ENCODE peak calls at places on chromosomes 7 and 10, in six cellular contexts. Z is ovary, V is brain microvascular endothelial cell, L is stomach, H is IMR-90, F is Peyer's patch. D is an unnamed sample.
A peak's percentile ranks its signal among the peaks of the same experiment; 100 is the strongest.

GRCh38 chr10:10294801-10295515 is 722.7 kb upstream of the CELF2 start:
- DNase-seq in Z (no peak), V (no peak), L (no peak), H (no peak), F (no peak), D (no peak)

GRCh38 chr7:124033807-124034753 is 1.2 kb upstream of the TMEM229A start:
- DNase-seq in Z (no peak), V (no peak), L (no peak), H (no peak), F (no peak), D (no peak)

GRCh38 chr10:31158000-31158658 is 126.5 kb upstream of the ZNF438 start:
- DNase-seq in Z (no peak), V (no peak), L (no peak), H (peak; percentile 81), F (no peak), D (no peak)

GRCh38 chr10:70258216-70258615 is 25.0 kb upstream of the PPA1 start:
- DNase-seq in Z (no peak), V (no peak), L (no peak), H (no peak), F (no peak), D (no peak)

GRCh38 chr7:90708841-90709317 is 112.8 kb downstream of the CDK14 start:
- DNase-seq in Z (no peak), V (no peak), L (peak; percentile 62), H (no peak), F (no peak), D (no peak)

GRCh38 chr10:11823989-11824346 is 812 bp downstream of the PROSER2 start:
- DNase-seq in Z (no peak), V (no peak), L (no peak), H (peak; percentile 15), F (no peak), D (no peak)

GRCh38 chr10:111209666-111210065 is 132.8 kb downstream of the ADRA2A start:
- DNase-seq in Z (no peak), V (peak; percentile 12), L (no peak), H (no peak), F (no peak), D (no peak)

GRCh38 chr10:33706191-33706590 is 371.7 kb upstream of the NRP1 start:
- DNase-seq in Z (no peak), V (peak; percentile 71), L (no peak), H (peak; percentile 86), F (no peak), D (no peak)

GRCh38 chr7:122602800-122603199 is 96.1 kb downstream of the RNF133 start:
- DNase-seq in Z (no peak), V (no peak), L (no peak), H (no peak), F (no peak), D (no peak)

GRCh38 chr7:131145770-131146169 is 181.9 kb upstream of the MKLN1 start:
- DNase-seq in Z (no peak), V (no peak), L (no peak), H (no peak), F (no peak), D (no peak)

GRCh38 chr10:60040003-60040662 is 133.8 kb upstream of the CCDC6 start:
- DNase-seq in Z (no peak), V (no peak), L (no peak), H (no peak), F (no peak), D (no peak)

GRCh38 chr10:118823256-118823907 is 68.6 kb upstream of the CACUL1 start:
- DNase-seq in Z (no peak), V (no peak), L (no peak), H (no peak), F (no peak), D (no peak)

GRCh38 chr7:22333680-22334141 is 23.2 kb downstream of the RAPGEF5 start:
- DNase-seq in Z (no peak), V (no peak), L (no peak), H (no peak), F (peak; percentile 57), D (no peak)

GRCh38 chr7:47244692-47245091 is 337.2 kb downstream of the TNS3 start:
- DNase-seq in Z (no peak), V (no peak), L (no peak), H (no peak), F (no peak), D (no peak)

GRCh38 chr7:27098493-27099223 is 2.9 kb upstream of the HOXA1 start:
- DNase-seq in Z (no peak), V (no peak), L (no peak), H (peak; percentile 80), F (peak; percentile 74), D (no peak)

GRCh38 chr7:158094671-158095256 is 492.9 kb downstream of the PTPRN2 start:
- DNase-seq in Z (no peak), V (no peak), L (peak; percentile 16), H (no peak), F (no peak), D (no peak)

GRCh38 chr7:47606176-47606575 is 24.3 kb upstream of the TNS3 start:
- DNase-seq in Z (no peak), V (no peak), L (no peak), H (no peak), F (no peak), D (no peak)

GRCh38 chr7:102891693-102892261 is 21.0 kb upstream of the LRRC17 start:
- DNase-seq in Z (no peak), V (peak; percentile 90), L (peak; percentile 75), H (peak; percentile 89), F (no peak), D (no peak)

GRCh38 chr10:91879514-91880170 is 29.6 kb downstream of the FGFBP3 start:
- DNase-seq in Z (no peak), V (no peak), L (no peak), H (no peak), F (no peak), D (no peak)

GRCh38 chr10:42637142-42637541 is 1.2 kb downstream of the ZNF33B start:
- DNase-seq in Z (no peak), V (no peak), L (no peak), H (no peak), F (no peak), D (no peak)

GRCh38 chr7:63900394-63901203 is 98.0 kb upstream of the ZNF722 start:
- DNase-seq in Z (peak; percentile 94), V (no peak), L (peak; percentile 56), H (no peak), F (peak; percentile 88), D (peak; percentile 71)

GRCh38 chr10:92690211-92691041 is 671 bp downstream of the HHEX start:
- DNase-seq in Z (no peak), V (peak; percentile 47), L (peak; percentile 67), H (peak; percentile 69), F (peak; percentile 62), D (no peak)

GRCh38 chr10:99526861-99527504 is 5.8 kb upstream of the NKX2-3 start:
- DNase-seq in Z (no peak), V (no peak), L (no peak), H (no peak), F (no peak), D (no peak)

GRCh38 chr7:95430864-95431263 is 4.0 kb downstream of the PON2 start:
- DNase-seq in Z (no peak), V (peak; percentile 64), L (no peak), H (peak; percentile 19), F (no peak), D (no peak)

GRCh38 chr7:7018290-7018689 is 164.1 kb upstream of the C1GALT1 start:
- DNase-seq in Z (no peak), V (no peak), L (no peak), H (no peak), F (no peak), D (no peak)

GRCh38 chr7:7014827-7015610 is 167.3 kb upstream of the C1GALT1 start:
- DNase-seq in Z (no peak), V (no peak), L (no peak), H (no peak), F (no peak), D (no peak)

DNA sequence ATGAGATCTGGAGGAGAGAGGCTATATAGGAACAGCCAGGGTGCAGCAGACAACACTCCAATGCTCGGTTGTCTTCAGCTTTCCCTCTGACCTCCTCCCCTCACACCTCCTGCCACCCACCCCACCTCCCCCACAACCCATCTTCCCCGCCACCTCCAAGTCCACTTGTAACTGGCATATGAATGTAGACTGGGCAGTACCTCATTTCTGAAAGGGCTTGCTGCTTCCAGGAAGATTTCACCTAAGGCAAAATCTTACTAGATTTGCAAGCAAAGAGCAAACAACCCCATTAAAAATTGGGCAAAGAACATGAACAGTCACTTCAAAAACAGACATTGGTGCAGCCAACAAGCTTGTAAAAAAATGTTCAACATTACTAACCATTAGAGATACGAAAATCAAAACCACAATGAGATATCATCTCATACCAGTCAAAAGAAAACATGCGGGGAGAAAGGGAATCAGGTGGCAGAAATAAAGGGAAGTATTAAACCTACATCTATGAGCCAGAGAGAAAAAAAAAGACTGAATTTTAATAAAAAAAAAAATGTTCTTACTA is 164.6 kb upstream of the C1GALT1 start:
- DNase-seq in Z (no peak), V (no peak), L (no peak), H (no peak), F (no peak), D (no peak)
- TF ChIP-seq CTCF in Z (no peak), V (no peak), L (no peak), H (no peak), F (no peak), D (no peak)

DNA sequence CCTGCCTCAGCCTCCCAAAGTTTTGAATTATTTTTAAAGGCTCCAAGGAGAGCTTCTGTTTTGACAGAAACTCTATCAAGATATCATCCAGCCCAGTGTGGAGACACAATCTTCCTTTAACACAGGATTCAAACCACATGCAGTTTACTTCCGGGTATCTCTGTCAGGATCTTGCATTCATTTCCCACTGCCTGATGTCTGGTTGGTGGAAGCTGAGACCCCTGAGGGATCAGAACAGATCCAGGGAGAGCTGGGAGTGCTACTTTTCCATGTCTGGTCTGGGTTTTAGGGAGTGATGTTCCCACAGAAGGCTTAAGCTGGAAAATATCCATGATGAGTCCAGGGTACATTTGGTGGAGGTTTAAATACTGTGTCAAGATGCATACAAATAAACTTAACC is 16.7 kb downstream of the PTPRE start:
- DNase-seq in Z (no peak), V (no peak), L (no peak), H (no peak), F (no peak), D (no peak)
- H3K36me3 ChIP-seq in Z (no peaks in the 10 kb centered on the region), V (no peaks in the 10 kb centered on the region), L (no peaks in the 10 kb centered on the region), H (no peaks in the 10 kb centered on the region), F (no peaks in the 10 kb centered on the region), D (no peaks in the 10 kb centered on the region)

GRCh38 chr7:107661865-107662379 is 1.3 kb downstream of the SLC26A4 start:
- DNase-seq in Z (no peak), V (no peak), L (no peak), H (no peak), F (no peak), D (no peak)
- H3K4me3 ChIP-seq in Z (peak overlapping the region; percentile 36), V (peak overlapping the region; percentile 56), L (peak overlapping the region; percentile 59), H (peak overlapping the region; percentile 79), F (peak overlapping the region; percentile 57), D (peak overlapping the region; percentile 66)

DNA sequence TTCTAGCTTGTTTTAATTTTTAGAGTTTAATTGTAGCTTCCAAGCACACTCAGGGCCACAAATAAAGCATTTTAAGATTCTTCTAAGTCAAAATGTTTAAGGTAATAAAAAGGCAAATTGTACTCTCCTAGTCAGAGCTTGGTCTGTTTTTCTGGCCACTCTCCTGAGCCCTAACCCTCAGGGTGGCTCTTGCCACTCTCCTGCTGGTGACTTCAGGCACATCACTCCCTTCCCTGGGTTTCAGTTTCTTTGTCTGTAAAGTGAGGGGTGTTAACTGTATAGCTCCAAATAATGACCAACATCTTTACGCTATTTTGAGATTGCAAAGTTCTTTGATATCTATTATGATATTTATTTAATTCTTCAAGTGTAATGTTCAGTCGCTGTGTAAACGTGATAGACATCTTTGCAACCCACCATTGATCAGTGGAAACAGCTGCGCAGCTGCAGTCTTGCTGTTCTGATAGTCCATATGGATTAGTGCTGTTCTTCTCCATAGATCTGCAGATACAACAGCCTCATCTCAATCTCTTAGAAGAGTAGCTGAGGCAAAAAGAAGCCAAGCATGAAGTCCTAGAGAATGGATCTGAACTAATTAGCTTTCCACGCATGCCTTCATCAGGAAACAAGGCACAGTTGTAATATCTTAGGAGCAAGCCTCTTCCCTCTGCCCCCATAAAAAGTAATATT is 189.9 kb downstream of the PLPP4 start:
- DNase-seq in Z (no peak), V (no peak), L (no peak), H (no peak), F (no peak), D (peak; percentile 18)
- TF ChIP-seq CTCF in Z (no peak), V (peak; percentile 23), L (no peak), H (no peak), F (no peak), D (peak; percentile 62)